ENCODE peak calls at places on chromosomes 4 and X, in ten cellular contexts. D is HS-27A; Q is LoVo; A is hypothalamus; U is stimulated activated CD8-positive, alpha-beta memory T cell treated with anti-CD3 and anti-CD28 coated beads, Interleukin-15, amount 100 ng/mL, for 24 hours; F is kidney; T is NCI-H774; M is progenitor cell of endocrine pancreas; R is IMR-90; S is cardiac muscle cell. W is an unnamed sample.
A peak's percentile ranks its signal among the peaks of the same experiment; 100 is the strongest.

GRCh38 chrX:37876716-37877115 is 29.3 kb upstream of the DYNLT3 start:
- DNase-seq in D (no peak), Q (no peak), A (no peak), U (no peak), F (no peak), T (no peak), M (no peak), R (no peak), S (no peak), W (no peak)

GRCh38 chr4:40438384-40439026 is 103.4 kb downstream of the CHRNA9 start:
- DNase-seq in D (no peak), Q (no peak), A (no peak), U (no peak), F (peak; percentile 77), T (no peak), M (no peak), R (no peak), S (no peak), W (no peak)

GRCh38 chr4:38009421-38009820 is 49.2 kb downstream of the PTTG2 start:
- DNase-seq in D (no peak), Q (no peak), A (no peak), U (no peak), F (no peak), T (no peak), M (no peak), R (peak; percentile 23), S (no peak), W (no peak)

GRCh38 chrX:9897761-9898161 is 69.4 kb upstream of the CLDN34 start:
- DNase-seq in D (peak; percentile 48), Q (no peak), A (no peak), U (no peak), F (no peak), T (no peak), M (no peak), R (peak; percentile 97), S (peak; percentile 80), W (no peak)

GRCh38 chrX:153299855-153300254 is 21.7 kb downstream of the PNMA6F start:
- DNase-seq in D (no peak), Q (no peak), A (no peak), U (no peak), F (no peak), T (no peak), M (no peak), R (no peak), S (no peak), W (no peak)

GRCh38 chr4:168440442-168441264 is 39.6 kb downstream of the DDX60L start:
- DNase-seq in D (peak; percentile 17), Q (peak; percentile 12), A (no peak), U (no peak), F (no peak), T (no peak), M (no peak), R (peak; percentile 62), S (peak; percentile 54), W (no peak)

GRCh38 chrX:25343060-25343459 is 327.3 kb upstream of the ARX start:
- DNase-seq in D (no peak), Q (no peak), A (no peak), U (no peak), F (no peak), T (no peak), M (no peak), R (no peak), S (no peak), W (no peak)

GRCh38 chrX:139560221-139560620 is 29.7 kb downstream of the F9 start:
- DNase-seq in D (no peak), Q (no peak), A (no peak), U (no peak), F (no peak), T (no peak), M (no peak), R (peak; percentile 0), S (peak; percentile 3), W (no peak)

GRCh38 chrX:119942831-119943184 is 743 bp downstream of the NKAP start:
- DNase-seq in D (no peak), Q (no peak), A (no peak), U (no peak), F (no peak), T (no peak), M (no peak), R (peak; percentile 0), S (peak; percentile 0), W (no peak)

GRCh38 chrX:16839852-16840460 is 30.2 kb downstream of the RBBP7 start:
- DNase-seq in D (no peak), Q (no peak), A (no peak), U (no peak), F (no peak), T (no peak), M (no peak), R (peak; percentile 85), S (peak; percentile 85), W (no peak)